ENCODE peak calls at places on chromosomes 2 and 18, in five cellular contexts. J is K562, D is H1, N is SK-N-SH, A is HepG2. Q is an unnamed sample.

GRCh38 chr2:118309201-118310015 is 221.1 kb downstream of the INSIG2 start:
- DNase-seq in A (no peak), N (no peak), D (no peak), J (no peak), Q (no peak)

GRCh38 chr18:60894254-60894945 is 438.8 kb upstream of the CDH20 start:
- DNase-seq in A (no peak), N (no peak), D (no peak), J (no peak), Q (no peak)

GRCh38 chr2:234673961-234674759 is 177.3 kb upstream of the ARL4C start:
- DNase-seq in N (no peak), A (no peak), D (no peak), J (no peak), Q (no peak)

GRCh38 chr18:28045176-28045810 is 131.6 kb downstream of the CDH2 start:
- DNase-seq in N (no peak), J (no peak), D (no peak), A (no peak), Q (no peak)

GRCh38 chr2:86216577-86217555 is 17.6 kb downstream of the MRPL35 start:
- DNase-seq in J (peak; percentile 44), D (no peak), N (no peak), A (no peak), Q (no peak)

GRCh38 chr2:170396799-170397459 is 219.0 kb downstream of the MYO3B start:
- DNase-seq in J (no peak), N (peak; percentile 15), D (no peak), A (peak; percentile 43), Q (no peak)

GRCh38 chr2:10378189-10378588 is 69.9 kb downstream of the ODC1 start:
- DNase-seq in N (no peak), J (no peak), A (no peak), D (no peak), Q (peak; percentile 53)

GRCh38 chr2:3770724-3771415 is 67.5 kb downstream of the DCDC2C start:
- DNase-seq in J (no peak), D (no peak), A (no peak), N (no peak), Q (no peak)

GRCh38 chr2:47037678-47038077 is 117.4 kb downstream of the STPG4 start:
- DNase-seq in A (peak; percentile 76), J (no peak), N (no peak), D (no peak), Q (no peak)

GRCh38 chr2:168686485-168687191 is 115.8 kb upstream of the NOSTRIN start:
- DNase-seq in A (no peak), J (no peak), N (no peak), D (no peak), Q (no peak)

GRCh38 chr2:160510617-160511016 is 17.0 kb upstream of the RBMS1 start:
- DNase-seq in N (peak; percentile 40), D (no peak), J (no peak), A (no peak), Q (no peak)

GRCh38 chr2:72475246-72475645 is 327.6 kb upstream of the CYP26B1 start:
- DNase-seq in A (no peak), J (no peak), N (no peak), D (no peak), Q (no peak)

GRCh38 chr2:70044290-70045040 is 42.8 kb upstream of the PCBP1 start:
- DNase-seq in A (no peak), J (no peak), N (no peak), D (no peak), Q (no peak)

GRCh38 chr2:75608684-75609333 is 37.8 kb upstream of the MRPL19 start:
- DNase-seq in N (peak; percentile 80), J (peak; percentile 82), D (peak; percentile 89), A (peak; percentile 79), Q (no peak)

GRCh38 chr2:146477383-146477782 is 1367.4 kb upstream of the ACVR2A start:
- DNase-seq in J (no peak), A (no peak), D (no peak), N (no peak), Q (no peak)

GRCh38 chr2:146481629-146482028 is 1363.2 kb upstream of the ACVR2A start:
- DNase-seq in J (no peak), D (no peak), A (no peak), N (no peak), Q (no peak)
- TF ChIP-seq RFX5 in J (no peak), D (no peak), A (no peak), N (no peak), Q (no peak)

DNA sequence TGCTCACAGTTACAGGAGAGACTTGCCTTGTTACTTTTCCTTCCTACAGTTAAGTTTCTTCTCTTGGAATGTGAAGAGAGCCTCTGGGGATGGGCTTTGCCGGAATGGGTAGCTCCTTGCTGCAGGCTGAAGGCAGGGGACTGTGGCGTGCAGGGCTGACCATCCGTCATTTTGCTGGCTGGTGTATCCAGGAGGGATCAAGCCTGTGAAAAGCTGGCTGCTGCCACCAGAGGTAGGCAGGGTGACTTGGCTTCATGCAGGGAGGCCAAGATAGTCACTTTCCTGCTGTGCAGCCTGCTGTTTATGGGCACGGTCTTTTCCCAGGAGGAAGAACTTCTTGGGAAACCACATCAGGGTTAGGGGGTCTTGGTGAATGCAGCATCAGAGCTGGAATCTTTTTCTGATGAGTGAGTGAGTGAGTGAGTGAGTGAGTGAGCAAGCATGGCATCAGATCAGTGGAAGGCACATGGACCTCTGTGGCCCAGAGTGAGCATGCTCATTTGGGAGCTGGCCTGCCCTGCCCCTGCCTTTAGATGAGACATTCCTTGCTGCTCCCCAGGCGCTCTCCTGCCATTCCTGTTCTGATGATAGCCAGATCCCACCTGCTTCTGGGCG is 33.0 kb downstream of the FHOD3 start:
- DNase-seq in D (peak; percentile 42), N (no peak), A (no peak), J (no peak), Q (no peak)
- TF ChIP-seq JUND in D (no peak), N (no peak), A (no peak), J (no peak), Q (no peak)

GRCh38 chr2:206556357-206556949 is 85.8 kb upstream of the FAM237A start:
- DNase-seq in J (peak; percentile 21), D (no peak), N (peak; percentile 36), A (peak; percentile 25), Q (no peak)
- TF ChIP-seq RFX5 in J (no peak), D (no peak), N (no peak), A (no peak), Q (no peak)

GRCh38 chr2:241703128-241703604 is 1.3 kb downstream of the ING5 start:
- DNase-seq in N (peak; percentile 59), J (no peak), A (no peak), D (no peak), Q (no peak)

GRCh38 chr2:241706539-241706938 is 4.7 kb downstream of the ING5 start:
- DNase-seq in J (no peak), A (no peak), D (no peak), N (no peak), Q (no peak)

GRCh38 chr2:241708879-241709278 is 7.0 kb downstream of the ING5 start:
- DNase-seq in D (no peak), J (no peak), N (no peak), A (no peak), Q (no peak)
- TF ChIP-seq JUND in D (no peak), J (no peak), N (no peak), A (no peak), Q (no peak)

GRCh38 chr18:51427012-51427411 is 229.5 kb upstream of the MEX3C start:
- DNase-seq in A (no peak), D (no peak), J (no peak), N (no peak), Q (no peak)

GRCh38 chr18:51430538-51430937 is 233.1 kb upstream of the MEX3C start:
- DNase-seq in D (no peak), A (no peak), J (no peak), N (no peak), Q (no peak)

GRCh38 chr18:51433296-51433695 is 235.8 kb upstream of the MEX3C start:
- DNase-seq in D (no peak), J (no peak), A (no peak), N (no peak), Q (no peak)

GRCh38 chr18:51425889-51426288 is 228.4 kb upstream of the MEX3C start:
- DNase-seq in D (no peak), A (no peak), J (no peak), N (no peak), Q (no peak)

DNA sequence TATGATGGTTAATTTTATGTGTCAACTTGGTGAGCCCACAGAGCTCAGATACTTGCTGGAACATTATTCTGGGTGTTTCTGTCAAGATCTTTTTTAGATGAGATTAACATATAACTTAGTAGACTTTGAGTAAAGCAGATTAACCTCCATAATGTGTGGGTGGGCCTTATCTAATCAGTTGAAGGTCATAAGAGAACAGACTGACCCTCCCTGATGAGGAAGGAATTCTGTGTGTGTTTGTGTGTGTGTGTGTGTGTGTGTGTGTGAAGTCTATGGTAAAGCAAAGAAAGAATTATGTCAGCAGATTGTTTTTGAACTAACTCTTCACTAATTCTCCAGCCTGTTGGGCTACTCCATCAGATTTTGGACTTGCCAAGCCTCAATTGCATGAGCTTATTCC is 232.2 kb upstream of the MEX3C start:
- DNase-seq in D (no peak), N (no peak), A (no peak), J (no peak), Q (no peak)
- TF ChIP-seq RFX5 in D (no peak), N (no peak), A (no peak), J (no peak), Q (no peak)

DNA sequence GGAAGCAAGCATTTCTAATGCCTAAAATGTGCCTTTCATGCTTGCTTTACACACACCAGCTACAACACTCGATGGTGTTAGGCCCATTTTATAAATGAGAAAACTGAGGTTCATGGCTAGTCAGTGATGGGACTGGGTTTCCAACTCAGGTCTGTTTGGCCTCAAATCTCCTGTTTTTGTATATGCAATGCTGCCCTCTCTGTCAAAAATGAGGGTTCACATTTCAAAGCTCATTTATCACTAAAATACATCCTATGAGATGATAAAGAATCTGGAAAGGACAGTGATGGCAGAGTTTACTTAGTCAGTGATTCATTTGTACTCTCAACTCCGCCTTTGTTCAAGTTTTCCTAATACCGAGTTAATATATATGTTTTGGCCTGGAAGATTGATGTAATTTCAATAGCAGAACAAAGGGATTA is 92.3 kb downstream of the KCTD1 start:
- DNase-seq in A (peak; percentile 10), J (no peak), N (no peak), D (no peak), Q (no peak)
- TF ChIP-seq JUND in A (no peak), J (no peak), N (no peak), D (no peak), Q (no peak)

GRCh38 chr18:3213231-3214059 is 6.3 kb downstream of the MYOM1 start:
- DNase-seq in A (no peak), D (no peak), N (peak; percentile 16), J (no peak), Q (no peak)
- TF ChIP-seq RFX5 in A (no peak), D (no peak), N (no peak), J (no peak), Q (no peak)

GRCh38 chr2:127649100-127649611 is 3.2 kb downstream of the GPR17 start:
- DNase-seq in D (no peak), N (no peak), A (no peak), J (no peak), Q (no peak)
- TF ChIP-seq JUND in D (no peak), N (no peak), A (no peak), J (no peak), Q (no peak)

DNA sequence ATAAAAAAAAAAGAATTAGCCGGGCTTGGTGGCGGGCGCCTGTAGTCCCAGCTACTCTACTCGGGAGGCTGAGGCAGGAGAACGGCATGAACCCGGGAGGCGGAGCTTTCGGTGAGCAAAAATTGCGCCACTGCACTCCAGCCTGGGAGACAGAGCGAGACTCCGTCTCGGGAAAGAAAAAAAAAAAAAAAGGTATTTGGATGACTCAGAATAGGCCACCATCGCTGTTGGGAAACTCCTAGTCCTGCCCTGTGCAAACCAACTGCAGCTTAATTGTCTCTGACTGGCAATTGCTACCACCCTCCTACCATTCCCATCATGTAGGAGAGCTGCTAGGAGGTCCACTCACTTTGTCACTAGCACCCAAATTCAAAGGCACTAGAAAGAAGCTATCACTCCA is 43.5 kb downstream of the ATP8B1 start:
- DNase-seq in N (no peak), A (no peak), D (no peak), J (no peak), Q (no peak)
- TF ChIP-seq RFX5 in N (no peak), A (no peak), D (no peak), J (no peak), Q (no peak)